ENCODE peak calls at places on chromosomes 16 and 17, in seven cellular contexts. B, O, T, D, R, J and G are unnamed samples.

GRCh38 chr17:78307887-78308633 is 51.8 kb downstream of the SOCS3 start:
- DNase-seq in O (no peak), D (no peak), J (no peak), B (no peak), T (peak), R (no peak), G (no peak)

GRCh38 chr16:24984903-24985675 is 30.1 kb downstream of the ARHGAP17 start:
- DNase-seq in J (no peak), D (no peak), B (no peak), T (no peak), R (no peak), O (no peak), G (no peak)

GRCh38 chr17:13540546-13540945 is 61.2 kb downstream of the HS3ST3A1 start:
- DNase-seq in B (no peak), J (no peak), D (no peak), O (no peak), T (no peak), R (no peak), G (no peak)

GRCh38 chr17:8152112-8152775 is at the start of gene PER1:
- DNase-seq in R (peak), T (peak), J (peak), O (peak), D (peak), B (peak), G (peak)

GRCh38 chr16:71610936-71611871 is 14.8 kb upstream of the MARVELD3 start:
- DNase-seq in D (peak), T (peak), R (peak), J (peak), B (peak), O (peak), G (peak)

GRCh38 chr17:64537488-64537887 is 30.7 kb downstream of the CEP95 start:
- DNase-seq in B (no peak), T (no peak), J (no peak), O (no peak), R (no peak), D (no peak), G (peak)

GRCh38 chr16:72362972-72363371 is 191.0 kb upstream of the PMFBP1 start:
- DNase-seq in D (no peak), R (no peak), T (no peak), B (no peak), O (no peak), J (no peak), G (no peak)

GRCh38 chr17:82138511-82138992 is 40.5 kb upstream of the FASN start:
- DNase-seq in O (no peak), T (no peak), D (no peak), J (no peak), B (no peak), R (no peak), G (no peak)

GRCh38 chr17:5254903-5255521 is 20.4 kb upstream of the SCIMP start:
- DNase-seq in O (no peak), J (no peak), R (no peak), D (no peak), T (no peak), B (no peak), G (no peak)

GRCh38 chr16:35516551-35516950 is 2057.1 kb downstream of the TP53TG3F start:
- DNase-seq in J (no peak), T (no peak), R (no peak), B (no peak), D (no peak), O (no peak), G (no peak)

GRCh38 chr16:54645328-54645727 is 285.3 kb upstream of the IRX5 start:
- DNase-seq in T (no peak), D (no peak), B (no peak), J (no peak), R (no peak), O (no peak), G (no peak)

GRCh38 chr16:80027007-80027965 is 426.7 kb upstream of the MAF start:
- DNase-seq in J (peak), R (no peak), O (peak), D (no peak), B (no peak), T (no peak), G (peak)

GRCh38 chr17:55582910-55583309 is 71.7 kb upstream of the SMIM36 start:
- DNase-seq in D (no peak), B (no peak), O (no peak), R (no peak), T (no peak), J (no peak), G (no peak)

GRCh38 chr16:8923199-8923598 is 40.5 kb downstream of the USP7 start:
- DNase-seq in T (no peak), O (no peak), R (no peak), B (no peak), J (peak), D (no peak), G (no peak)

DNA sequence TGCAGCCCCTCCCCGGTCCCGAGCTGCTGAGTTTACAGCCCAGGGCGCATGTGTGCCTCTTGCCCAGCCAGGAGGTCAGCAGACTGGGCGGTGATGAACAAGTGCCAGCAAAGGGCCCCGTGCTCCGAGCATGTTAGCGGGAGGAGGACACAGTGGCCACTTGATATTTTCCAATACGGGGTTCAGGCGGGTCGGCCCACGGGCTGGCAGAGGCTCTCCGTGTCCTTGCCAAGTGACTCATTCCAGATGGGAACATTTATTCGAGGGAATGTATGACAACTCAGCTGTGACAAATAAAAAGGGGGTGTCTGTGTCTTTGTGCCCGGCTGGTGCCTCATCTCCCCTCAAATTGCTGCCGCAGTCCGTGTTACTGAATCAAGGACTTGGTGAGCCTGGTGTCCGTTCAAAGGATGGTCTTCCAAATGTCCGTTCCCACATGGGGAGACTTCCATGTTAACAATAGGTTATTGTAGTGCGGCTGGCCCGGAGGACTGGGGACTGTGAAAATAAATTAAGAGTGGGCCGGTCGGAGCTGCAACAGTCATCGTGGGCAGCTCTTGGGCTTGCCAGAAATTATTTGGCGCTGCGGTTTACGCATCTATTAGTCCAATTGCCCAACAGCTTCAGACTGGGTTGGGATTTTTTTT is 173.9 kb upstream of the CIBAR2 start:
- DNase-seq in T (no peak), B (no peak), D (no peak), R (peak), J (peak), O (no peak), G (no peak)
- TF ChIP-seq POLR2A in T (no peak), B (no peak), D (no peak), R (no peak), J (no peak), O (no peak), G (no peak)

DNA sequence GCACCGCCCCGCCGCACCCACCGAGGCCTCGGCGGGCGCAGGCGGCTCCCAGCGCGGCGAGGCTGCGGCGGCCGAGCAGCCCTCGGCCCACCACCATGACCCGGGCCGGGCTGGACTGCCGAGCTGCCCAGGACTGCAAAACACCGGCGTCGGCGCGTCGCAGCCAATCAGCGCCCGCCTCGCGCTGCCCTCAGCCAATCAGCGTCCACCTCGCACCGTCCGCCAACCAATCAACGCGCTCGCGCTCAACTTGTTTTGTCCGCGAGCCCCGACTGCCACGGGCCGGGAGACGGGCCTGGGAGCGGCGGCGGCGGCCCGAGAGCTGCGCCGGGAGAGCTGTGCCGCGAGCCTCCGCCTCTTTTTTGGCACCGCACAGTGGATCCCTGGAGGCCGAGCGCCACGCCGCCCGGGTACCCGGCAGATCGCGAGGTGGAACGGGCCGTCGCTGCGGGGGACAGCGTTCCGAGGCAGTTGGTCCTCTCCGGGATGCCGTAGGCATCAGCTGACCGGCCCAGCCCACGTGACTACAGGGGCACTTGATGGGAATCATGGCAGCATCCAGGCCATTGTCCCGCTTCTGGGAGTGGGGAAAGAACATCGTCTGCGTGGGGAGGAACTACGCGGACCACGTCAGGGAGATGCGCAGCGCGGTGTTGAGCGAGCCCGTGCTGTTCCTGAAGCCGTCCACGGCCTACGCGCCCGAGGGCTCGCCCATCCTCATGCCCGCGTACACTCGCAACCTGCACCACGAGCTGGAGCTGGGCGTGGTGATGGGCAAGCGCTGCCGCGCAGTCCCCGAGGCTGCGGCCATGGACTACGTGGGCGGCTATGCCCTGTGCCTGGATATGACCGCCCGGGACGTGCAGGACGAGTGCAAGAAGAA is at the start of the genes FAHD1 and HAGH:
- DNase-seq in O (peak), R (peak), J (peak), T (peak), B (peak), D (peak), G (peak)
- TF ChIP-seq POLR2A in O (peak), R (no peak), J (no peak), T (peak), B (peak), D (peak), G (peak)

DNA sequence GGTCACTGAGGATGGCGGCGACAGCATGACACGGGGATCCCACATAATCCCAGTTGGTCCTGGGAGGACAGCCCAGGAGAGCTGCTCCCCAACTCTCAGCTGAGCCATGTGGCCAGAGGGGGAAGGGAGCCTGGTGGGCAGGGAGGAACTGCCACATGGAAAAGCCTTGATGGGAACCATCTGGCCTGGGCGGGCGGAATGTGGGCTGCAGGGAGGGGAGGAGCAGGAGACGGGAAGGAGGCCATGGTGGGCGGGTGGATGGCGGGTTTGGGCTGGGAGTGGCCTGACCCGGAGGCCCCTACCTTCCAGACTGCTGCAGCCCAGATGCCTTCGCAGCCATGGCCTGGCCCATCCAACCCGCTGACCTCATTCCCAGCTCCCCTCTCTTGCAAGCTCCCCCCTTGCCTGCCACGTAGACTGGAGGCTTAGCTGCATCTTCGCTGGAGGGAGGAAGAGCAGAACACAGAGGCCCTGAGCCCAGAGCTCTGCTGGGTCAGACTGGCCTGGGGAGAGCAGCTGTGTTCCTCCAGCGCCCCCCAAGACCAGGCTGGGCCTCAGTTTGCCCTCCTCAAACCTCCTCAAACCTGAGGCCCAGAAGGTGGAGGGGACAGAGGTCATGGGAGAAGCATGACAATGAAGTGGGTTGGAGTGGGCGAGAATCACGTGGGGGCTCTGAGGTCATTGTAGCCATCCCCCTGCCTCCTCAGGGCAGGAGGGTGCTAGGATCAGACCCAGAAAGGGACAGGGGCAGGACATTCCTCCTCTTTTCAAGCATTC is 8.2 kb upstream of the COL1A1 start:
- DNase-seq in O (no peak), B (peak), T (peak), D (no peak), R (peak), J (peak), G (no peak)
- TF ChIP-seq POLR2A in O (no peak), B (no peak), T (peak), D (no peak), R (no peak), J (no peak), G (no peak)

DNA sequence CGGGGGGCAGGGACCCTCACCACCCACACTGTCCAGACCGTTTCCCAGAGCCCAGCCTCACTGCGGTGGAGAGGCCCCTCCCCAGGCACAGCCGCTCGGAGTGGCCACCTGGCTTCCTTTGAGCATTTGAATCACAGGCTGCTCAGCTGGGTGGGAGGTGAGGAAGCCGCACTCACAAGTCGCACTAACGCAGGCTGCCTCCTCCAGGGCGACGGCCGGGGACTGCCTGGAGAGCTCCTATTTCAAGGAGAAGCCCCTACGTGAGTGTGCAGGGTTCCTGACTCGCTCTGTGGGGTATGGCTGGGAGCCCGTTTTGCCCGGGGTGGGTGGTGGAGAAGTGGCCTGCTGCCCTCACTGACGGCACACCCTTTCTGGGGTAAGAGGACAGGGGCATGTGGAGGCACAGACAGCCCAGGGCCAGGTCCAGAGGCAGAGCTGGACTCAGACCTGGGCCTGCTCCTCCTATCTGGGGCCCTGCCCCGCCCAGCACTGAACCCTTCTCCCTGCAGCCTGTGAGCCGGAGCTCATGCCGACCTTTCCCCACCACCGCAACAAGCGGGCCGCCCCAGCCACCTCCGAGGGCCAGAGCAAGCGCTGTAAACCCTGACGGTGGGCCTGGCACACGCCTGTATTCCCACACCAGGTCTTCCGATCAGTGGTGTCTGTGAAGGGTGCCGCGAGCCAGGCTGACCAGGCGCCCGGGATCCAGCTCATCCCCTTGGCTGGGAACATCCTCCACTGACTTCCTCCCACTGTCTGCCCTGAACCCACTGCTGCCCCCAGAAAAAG is 6.2 kb downstream of the SPATA2L start:
- DNase-seq in J (peak), D (no peak), B (no peak), O (no peak), T (no peak), R (no peak), G (no peak)
- TF ChIP-seq POLR2A in J (no peak), D (no peak), B (peak), O (no peak), T (no peak), R (no peak), G (peak)

GRCh38 chr16:90023078-90023447 is 3.8 kb upstream of the DBNDD1 start:
- DNase-seq in T (no peak), O (no peak), B (no peak), D (no peak), R (no peak), J (no peak), G (no peak)

GRCh38 chr16:90019543-90020259 is 445 bp upstream of the DBNDD1 start:
- DNase-seq in J (no peak), T (peak), D (no peak), B (peak), R (no peak), O (peak), G (peak)

GRCh38 chr16:90020838-90021382 is 1.7 kb upstream of the DBNDD1 start:
- DNase-seq in J (no peak), O (no peak), T (no peak), B (no peak), R (no peak), D (no peak), G (no peak)

GRCh38 chr16:90020260-90020837 is 1.1 kb upstream of the DBNDD1 start:
- DNase-seq in D (no peak), O (no peak), B (no peak), R (no peak), J (no peak), T (no peak), G (no peak)

DNA sequence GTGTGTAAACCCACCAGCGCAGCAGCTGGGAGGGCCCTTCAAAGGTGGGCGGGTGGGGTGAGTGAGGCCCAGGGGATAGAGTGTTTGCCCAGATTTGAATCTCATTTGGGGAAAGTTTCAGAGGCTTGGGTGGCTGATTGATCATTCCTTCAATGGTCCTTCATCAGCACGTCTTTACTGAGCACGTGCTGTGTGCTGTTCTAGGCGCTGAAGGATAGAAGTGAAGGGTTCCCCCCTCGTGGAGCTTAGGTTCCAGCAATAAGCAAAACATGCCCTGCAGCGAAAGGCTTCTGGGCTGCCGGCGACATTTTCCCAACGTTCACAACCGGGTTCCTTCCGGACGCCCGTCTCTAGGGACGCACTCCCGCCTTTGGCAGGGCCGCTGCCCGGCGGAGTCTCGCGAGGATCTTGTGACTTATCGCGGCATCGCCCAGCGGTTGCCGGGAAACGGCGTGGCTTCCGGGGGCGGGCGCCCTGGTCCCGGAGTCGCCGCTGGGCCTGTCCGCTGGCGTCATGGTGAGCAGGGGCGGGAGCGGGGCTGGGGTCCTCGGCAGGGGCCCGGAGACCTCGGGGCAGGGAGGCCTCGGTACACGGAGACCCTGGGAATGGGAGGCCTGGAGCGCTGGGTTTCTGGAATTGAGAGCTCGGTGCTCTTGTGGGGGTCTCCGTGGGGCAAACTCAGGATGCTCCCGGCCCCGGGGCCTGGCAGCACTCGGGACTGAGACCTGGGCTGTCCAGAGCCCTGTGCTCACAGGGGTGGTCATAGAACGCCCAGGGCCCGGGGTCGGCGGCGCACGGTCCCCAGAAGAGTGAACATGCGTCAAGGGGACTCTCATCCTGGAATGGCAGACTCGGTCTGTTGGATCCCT is 3.2 kb upstream of the DBNDD1 start:
- DNase-seq in T (peak), O (peak), B (peak), J (peak), D (peak), R (peak), G (peak)
- TF ChIP-seq POLR2A in T (no peak), O (peak), B (peak), J (no peak), D (peak), R (no peak), G (peak)

GRCh38 chr17:75542728-75543336 is 17.3 kb downstream of the LLGL2 start:
- DNase-seq in T (no peak), R (no peak), D (no peak), J (no peak), O (no peak), B (no peak), G (no peak)
- TF ChIP-seq POLR2A in T (no peak), R (no peak), D (no peak), J (no peak), O (no peak), B (no peak), G (no peak)

DNA sequence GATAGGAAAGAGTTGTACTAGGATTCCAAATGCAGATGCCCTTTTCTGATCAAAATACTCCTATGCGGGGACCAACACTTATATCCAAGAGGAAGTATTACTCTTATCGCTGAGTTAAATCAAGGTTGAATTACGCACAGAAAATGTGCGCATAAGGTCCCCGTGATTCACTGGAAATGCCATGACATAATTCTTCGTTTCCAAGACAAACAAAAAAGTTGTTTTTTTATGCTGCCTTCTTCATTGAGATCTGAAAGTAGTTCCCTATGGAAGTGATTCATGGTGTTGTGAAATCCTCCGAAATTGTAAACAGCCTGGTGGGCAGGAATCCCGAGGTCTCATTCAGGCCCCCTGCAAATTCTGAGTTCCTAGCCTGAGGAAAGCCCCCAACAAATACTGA is 463.8 kb upstream of the HSBP1 start:
- DNase-seq in D (no peak), R (no peak), T (peak), O (no peak), B (no peak), J (no peak), G (no peak)
- TF ChIP-seq POLR2A in D (no peak), R (no peak), T (no peak), O (no peak), B (no peak), J (no peak), G (no peak)

GRCh38 chr17:1716912-1717695 is 6.9 kb upstream of the TLCD2 start:
- DNase-seq in T (peak), B (peak), R (peak), J (peak), D (peak), O (peak), G (peak)
- TF ChIP-seq POLR2A in T (peak), B (peak), R (no peak), J (no peak), D (no peak), O (peak), G (peak)